ENCODE peak calls at places on chromosomes 1 and 21, in seven cellular contexts. R is IMR-90, S is H9, Z is PC-9, O is fibroblast of lung, X is astrocyte, M is GM23338. J is an unnamed sample.

GRCh38 chr1:2322065-2322571 is 69.2 kb downstream of the MORN1 start:
- DNase-seq in R (peak), S (peak), Z (peak), O (peak), X (peak), M (peak), J (peak)

GRCh38 chr1:206489980-206490534 is 17.3 kb upstream of the RASSF5 start:
- DNase-seq in R (peak), S (peak), Z (peak), O (peak), X (peak), M (peak), J (peak)

GRCh38 chr1:109764561-109765482 is 1.1 kb upstream of the EPS8L3 start:
- DNase-seq in R (no peak), S (no peak), Z (no peak), O (no peak), X (no peak), M (no peak), J (no peak)

GRCh38 chr1:226222686-226223085 is 778 bp upstream of the MIXL1 start:
- DNase-seq in R (no peak), S (no peak), Z (no peak), O (no peak), X (no peak), M (no peak), J (no peak)

GRCh38 chr21:26964379-26964778 is 2.5 kb downstream of the ADAMTS5 start:
- DNase-seq in R (peak), S (peak), Z (no peak), O (peak), X (no peak), M (peak), J (peak)

GRCh38 chr1:46544561-46545240 is 6.7 kb downstream of the KNCN start:
- DNase-seq in R (no peak), S (no peak), Z (no peak), O (no peak), X (no peak), M (peak), J (no peak)

GRCh38 chr1:184788970-184789369 is 34.3 kb upstream of the EDEM3 start:
- DNase-seq in R (no peak), S (no peak), Z (no peak), O (no peak), X (no peak), M (no peak), J (no peak)

GRCh38 chr1:212669600-212669999 is 30.0 kb downstream of the BATF3 start:
- DNase-seq in R (no peak), S (peak), Z (no peak), O (no peak), X (no peak), M (no peak), J (no peak)

GRCh38 chr1:116988248-116988647 is 13.3 kb upstream of the CD101 start:
- DNase-seq in R (no peak), S (no peak), Z (no peak), O (peak), X (peak), M (no peak), J (peak)

GRCh38 chr1:54207287-54207686 is 7.3 kb downstream of the MRPL37 start:
- DNase-seq in R (no peak), S (no peak), Z (no peak), O (no peak), X (no peak), M (no peak), J (no peak)

GRCh38 chr1:151776665-151777062 is 13.4 kb upstream of the MRPL9 start:
- DNase-seq in R (no peak), S (no peak), Z (no peak), O (no peak), X (no peak), M (no peak), J (no peak)

GRCh38 chr1:228267962-228268890 is 60.4 kb downstream of the OBSCN start:
- DNase-seq in R (no peak), S (peak), Z (no peak), O (no peak), X (no peak), M (peak), J (no peak)

GRCh38 chr1:56199060-56199459 is 380.3 kb downstream of the PLPP3 start:
- DNase-seq in R (no peak), S (no peak), Z (no peak), O (no peak), X (no peak), M (no peak), J (no peak)

GRCh38 chr1:107359472-107360241 is 218.8 kb downstream of the NTNG1 start:
- DNase-seq in R (no peak), S (no peak), Z (no peak), O (no peak), X (no peak), M (no peak), J (no peak)

GRCh38 chr1:184889183-184889582 is 85.1 kb downstream of the NIBAN1 start:
- DNase-seq in R (no peak), S (no peak), Z (no peak), O (no peak), X (no peak), M (no peak), J (no peak)

DNA sequence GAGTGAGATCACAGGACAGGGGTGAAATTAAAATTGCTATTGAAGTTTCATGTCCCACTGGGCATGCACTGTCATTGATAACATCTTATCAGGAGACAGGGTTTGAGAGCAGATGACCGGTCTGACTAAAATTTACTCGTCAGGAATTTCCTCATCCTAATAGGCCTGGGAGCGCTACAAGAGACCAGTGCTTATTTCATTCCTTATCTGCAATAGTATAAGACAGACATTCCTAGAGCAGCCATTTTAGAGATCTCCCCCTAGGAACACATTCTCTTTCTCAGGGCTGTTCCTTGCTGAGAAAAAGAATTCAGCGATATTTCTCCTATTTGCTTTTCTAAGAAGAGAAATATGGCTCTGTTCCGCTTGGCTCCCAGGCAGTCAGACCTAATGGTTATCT is 181.4 kb upstream of the ETV3 start:
- DNase-seq in R (no peak), S (no peak), Z (no peak), O (no peak), X (no peak), M (peak), J (no peak)
- H3K4me2 ChIP-seq in R (no peak), S (no peak), Z (no peak), O (no peak), X (no peak), M (no peak), J (no peak)

GRCh38 chr1:229624521-229624905 is 1.4 kb downstream of the TAF5L start:
- DNase-seq in R (no peak), S (no peak), Z (no peak), O (no peak), X (no peak), M (no peak), J (no peak)

GRCh38 chr1:229629251-229629650 is 3.2 kb downstream of the URB2 start:
- DNase-seq in R (peak), S (no peak), Z (no peak), O (peak), X (peak), M (no peak), J (no peak)

GRCh38 chr1:229624906-229625871 is 733 bp downstream of the TAF5L start:
- DNase-seq in R (peak), S (peak), Z (peak), O (peak), X (peak), M (peak), J (peak)

GRCh38 chr1:229625893-229626831 is at the start of the genes TAF5L and URB2:
- DNase-seq in R (peak), S (peak), Z (peak), O (peak), X (peak), M (peak), J (peak)

GRCh38 chr1:229627003-229627402 is 956 bp downstream of the URB2 start:
- DNase-seq in R (no peak), S (no peak), Z (no peak), O (no peak), X (no peak), M (no peak), J (no peak)
- H3K4me2 ChIP-seq in R (peak), S (peak), Z (peak), O (peak), X (peak), M (peak), J (peak)

GRCh38 chr21:35099310-35099709 is 50.2 kb upstream of the RUNX1 start:
- DNase-seq in R (peak), S (no peak), Z (no peak), O (peak), X (no peak), M (no peak), J (no peak)

GRCh38 chr21:35102488-35103407 is 53.6 kb upstream of the RUNX1 start:
- DNase-seq in R (peak), S (no peak), Z (no peak), O (peak), X (no peak), M (no peak), J (no peak)

GRCh38 chr21:35097525-35097924 is 48.4 kb upstream of the RUNX1 start:
- DNase-seq in R (no peak), S (no peak), Z (no peak), O (no peak), X (no peak), M (no peak), J (no peak)

GRCh38 chr21:35096959-35097358 is 47.9 kb upstream of the RUNX1 start:
- DNase-seq in R (no peak), S (no peak), Z (no peak), O (no peak), X (no peak), M (no peak), J (no peak)

DNA sequence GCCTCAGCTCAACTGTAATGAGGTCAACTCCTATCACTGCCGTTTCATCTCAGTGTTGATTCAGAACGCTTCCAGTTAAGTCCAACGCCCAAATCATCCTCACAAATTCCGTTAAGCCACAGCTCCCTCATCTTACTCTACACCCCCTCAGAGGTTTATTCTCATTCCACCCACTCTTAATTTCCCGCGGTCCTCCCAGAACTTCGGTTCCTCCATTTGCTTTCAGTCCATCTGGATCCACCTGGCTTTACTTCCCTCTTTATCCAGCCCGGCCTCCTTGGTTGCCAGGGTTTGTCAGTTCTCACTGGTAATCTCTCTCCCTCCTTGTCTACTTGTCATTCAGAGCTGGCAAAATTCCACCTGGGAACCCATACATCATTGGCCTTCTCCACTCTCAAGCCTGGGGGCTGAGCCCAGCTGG is 51.3 kb upstream of the RUNX1 start:
- DNase-seq in R (peak), S (no peak), Z (no peak), O (no peak), X (no peak), M (no peak), J (no peak)
- H3K4me2 ChIP-seq in R (no peak), S (no peak), Z (no peak), O (no peak), X (no peak), M (no peak), J (no peak)

GRCh38 chr21:45887121-45887611 is 94.4 kb upstream of the COL6A1 start:
- DNase-seq in R (no peak), S (no peak), Z (no peak), O (peak), X (peak), M (no peak), J (peak)
- H3K4me2 ChIP-seq in R (no peak), S (no peak), Z (no peak), O (no peak), X (peak), M (no peak), J (no peak)

DNA sequence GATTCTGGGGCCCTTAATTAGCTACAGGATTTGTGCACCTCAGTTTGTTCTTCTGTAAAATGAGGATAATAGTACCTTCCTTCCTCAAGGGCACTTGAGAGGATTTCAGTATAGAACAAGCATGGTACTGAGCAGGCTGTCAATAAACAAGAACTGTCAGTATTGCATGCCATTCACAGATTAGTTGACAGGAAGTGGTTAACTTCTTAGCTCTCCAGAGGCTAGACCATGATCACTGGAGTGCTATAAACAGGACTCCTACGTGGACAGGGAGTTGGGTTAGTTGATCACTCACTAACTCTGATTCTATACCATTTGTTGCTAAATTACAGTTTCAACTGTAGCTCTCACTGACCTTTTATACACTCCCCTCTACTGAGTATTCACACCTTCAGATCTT is 126.2 kb upstream of the DAB1 start:
- DNase-seq in R (no peak), S (no peak), Z (no peak), O (no peak), X (no peak), M (no peak), J (no peak)
- H3K4me2 ChIP-seq in R (no peak), S (no peak), Z (no peak), O (no peak), X (no peak), M (no peak), J (no peak)

DNA sequence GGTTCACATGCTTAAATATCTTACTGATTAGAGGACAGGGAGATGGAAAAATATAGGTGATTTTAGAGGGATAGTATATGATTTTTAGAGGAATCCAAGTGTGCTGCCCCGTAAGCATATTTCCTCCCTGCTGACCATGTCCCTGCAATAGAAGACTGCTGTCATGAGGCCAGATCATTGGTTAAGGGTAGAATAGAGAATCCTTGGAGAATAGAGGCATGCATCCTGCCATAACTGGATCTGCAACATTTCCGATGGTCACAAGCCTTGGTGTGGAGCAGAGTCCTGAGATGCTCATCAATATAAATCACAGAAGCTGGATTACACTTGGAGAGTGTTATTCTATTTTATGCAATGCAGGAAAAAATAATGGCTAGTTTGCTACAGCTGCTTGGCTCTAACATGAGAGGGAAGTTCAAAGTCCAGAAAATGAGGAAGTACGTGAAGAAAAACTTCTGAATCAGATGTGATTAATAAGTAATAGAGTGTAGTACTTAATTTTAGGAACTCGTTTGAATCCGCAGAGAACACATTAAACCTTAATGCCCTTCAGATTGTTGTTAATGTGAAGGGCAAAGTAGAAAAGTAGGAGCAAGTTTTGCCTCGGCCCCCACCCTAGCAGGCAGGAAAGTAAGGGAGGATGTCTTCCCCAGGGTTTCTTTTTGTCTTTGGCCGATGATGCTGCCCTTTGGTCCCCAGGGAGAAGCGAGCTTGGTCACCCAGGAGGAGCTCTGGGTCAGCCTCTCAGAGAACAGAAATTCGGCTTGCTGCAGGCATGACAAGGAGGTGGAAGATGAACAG is 59.4 kb downstream of the KCNK1 start:
- DNase-seq in R (no peak), S (no peak), Z (peak), O (no peak), X (no peak), M (no peak), J (no peak)
- H3K4me2 ChIP-seq in R (no peak), S (no peak), Z (no peak), O (no peak), X (no peak), M (no peak), J (no peak)

DNA sequence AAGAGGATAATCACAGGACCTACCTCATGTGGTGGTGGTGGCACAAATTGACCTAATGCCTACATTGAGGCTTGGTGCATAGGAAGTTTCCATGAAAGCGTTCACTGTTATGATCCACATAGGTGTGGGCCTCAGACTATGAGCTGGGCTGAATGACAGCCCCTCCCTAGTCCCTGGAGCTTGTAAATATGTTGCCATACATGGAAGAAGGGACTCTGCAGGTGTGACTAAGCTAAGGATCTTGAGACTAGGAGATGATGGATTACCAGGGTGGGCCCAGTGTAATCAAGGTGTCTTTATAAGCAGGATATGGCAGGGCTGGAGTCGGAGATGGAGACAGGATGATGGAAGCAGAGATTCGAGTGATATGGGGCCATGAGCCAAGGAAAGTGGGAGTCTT is 31.0 kb upstream of the KCNE1 start:
- DNase-seq in R (no peak), S (no peak), Z (no peak), O (no peak), X (no peak), M (no peak), J (no peak)
- H3K4me2 ChIP-seq in R (no peak), S (no peak), Z (no peak), O (no peak), X (no peak), M (no peak), J (no peak)

J was measured in GM23248.